ENCODE peak calls at places on chromosomes 6 and 20, in eight cellular contexts. One of them, this sample, is unnamed.

GRCh38 chr20:39298116-39298515 is 336.0 kb downstream of the DHX35 start:
- DNase-seq in stimulated activated CD4-positive, alpha-beta T cell treated with anti-CD3 and anti-CD28 coated beads, TNF-alpha, amount 100 ng/mL, for 24 hours: no peak
- DNase-seq in germinal center: no peak
- DNase-seq in GM13977: no peak
- DNase-seq in K562: no peak
- DNase-seq in breast epithelium: no peak
- DNase-seq in ovary: no peak
- DNase-seq in heart left ventricle: no peak
- DNase-seq in this sample: no peak

GRCh38 chr20:37443596-37443995 is 77.5 kb upstream of the NNAT start:
- DNase-seq in germinal center: no peak
- DNase-seq in K562: no peak
- DNase-seq in heart left ventricle: no peak
- DNase-seq in ovary: no peak
- DNase-seq in stimulated activated CD4-positive, alpha-beta T cell treated with anti-CD3 and anti-CD28 coated beads, TNF-alpha, amount 100 ng/mL, for 24 hours: no peak
- DNase-seq in breast epithelium: no peak
- DNase-seq in GM13977: no peak
- DNase-seq in this sample: no peak

GRCh38 chr6:11328613-11329247 is 96.3 kb upstream of the NEDD9 start:
- DNase-seq in germinal center: no peak
- DNase-seq in heart left ventricle: no peak
- DNase-seq in K562: no peak
- DNase-seq in GM13977: no peak
- DNase-seq in ovary: no peak
- DNase-seq in breast epithelium: no peak
- DNase-seq in stimulated activated CD4-positive, alpha-beta T cell treated with anti-CD3 and anti-CD28 coated beads, TNF-alpha, amount 100 ng/mL, for 24 hours: no peak
- DNase-seq in this sample: no peak

GRCh38 chr20:52210037-52210990 is 18.7 kb upstream of the ZFP64 start:
- DNase-seq in ovary: no peak
- DNase-seq in heart left ventricle: no peak
- DNase-seq in GM13977: no peak
- DNase-seq in K562: peak; percentile 69
- DNase-seq in stimulated activated CD4-positive, alpha-beta T cell treated with anti-CD3 and anti-CD28 coated beads, TNF-alpha, amount 100 ng/mL, for 24 hours: no peak
- DNase-seq in germinal center: no peak
- DNase-seq in breast epithelium: no peak
- DNase-seq in this sample: no peak

GRCh38 chr6:64037421-64037820 is 401.8 kb downstream of the PHF3 start:
- DNase-seq in ovary: no peak
- DNase-seq in GM13977: no peak
- DNase-seq in germinal center: no peak
- DNase-seq in heart left ventricle: no peak
- DNase-seq in K562: no peak
- DNase-seq in stimulated activated CD4-positive, alpha-beta T cell treated with anti-CD3 and anti-CD28 coated beads, TNF-alpha, amount 100 ng/mL, for 24 hours: no peak
- DNase-seq in breast epithelium: no peak
- DNase-seq in this sample: no peak

GRCh38 chr20:53081916-53082863 is 110.0 kb downstream of the TSHZ2 start:
- DNase-seq in ovary: no peak
- DNase-seq in heart left ventricle: no peak
- DNase-seq in germinal center: no peak
- DNase-seq in K562: no peak
- DNase-seq in breast epithelium: no peak
- DNase-seq in GM13977: no peak
- DNase-seq in stimulated activated CD4-positive, alpha-beta T cell treated with anti-CD3 and anti-CD28 coated beads, TNF-alpha, amount 100 ng/mL, for 24 hours: no peak
- DNase-seq in this sample: no peak

GRCh38 chr6:16092990-16093389 is 35.9 kb upstream of the MYLIP start:
- DNase-seq in GM13977: no peak
- DNase-seq in heart left ventricle: no peak
- DNase-seq in ovary: no peak
- DNase-seq in K562: no peak
- DNase-seq in breast epithelium: no peak
- DNase-seq in germinal center: no peak
- DNase-seq in stimulated activated CD4-positive, alpha-beta T cell treated with anti-CD3 and anti-CD28 coated beads, TNF-alpha, amount 100 ng/mL, for 24 hours: no peak
- DNase-seq in this sample: no peak

GRCh38 chr6:170147832-170148708 is 142.8 kb downstream of the DLL1 start:
- DNase-seq in germinal center: no peak
- DNase-seq in K562: no peak
- DNase-seq in ovary: peak; percentile 38
- DNase-seq in stimulated activated CD4-positive, alpha-beta T cell treated with anti-CD3 and anti-CD28 coated beads, TNF-alpha, amount 100 ng/mL, for 24 hours: no peak
- DNase-seq in GM13977: no peak
- DNase-seq in breast epithelium: peak; percentile 46
- DNase-seq in heart left ventricle: peak; percentile 75
- DNase-seq in this sample: no peak

GRCh38 chr20:19889011-19889953 is 127.9 kb upstream of the NAA20 start:
- DNase-seq in stimulated activated CD4-positive, alpha-beta T cell treated with anti-CD3 and anti-CD28 coated beads, TNF-alpha, amount 100 ng/mL, for 24 hours: no peak
- DNase-seq in heart left ventricle: peak; percentile 74
- DNase-seq in ovary: peak; percentile 73
- DNase-seq in breast epithelium: peak; percentile 64
- DNase-seq in GM13977: no peak
- DNase-seq in germinal center: no peak
- DNase-seq in K562: no peak
- DNase-seq in this sample: peak; percentile 57

GRCh38 chr6:36327226-36328009 is 9.3 kb downstream of the BNIP5 start:
- DNase-seq in K562: no peak
- DNase-seq in GM13977: no peak
- DNase-seq in heart left ventricle: no peak
- DNase-seq in breast epithelium: no peak
- DNase-seq in ovary: no peak
- DNase-seq in stimulated activated CD4-positive, alpha-beta T cell treated with anti-CD3 and anti-CD28 coated beads, TNF-alpha, amount 100 ng/mL, for 24 hours: no peak
- DNase-seq in germinal center: no peak
- DNase-seq in this sample: no peak

GRCh38 chr6:65933390-65933789 is 226.4 kb upstream of the EYS start:
- DNase-seq in heart left ventricle: no peak
- DNase-seq in germinal center: no peak
- DNase-seq in stimulated activated CD4-positive, alpha-beta T cell treated with anti-CD3 and anti-CD28 coated beads, TNF-alpha, amount 100 ng/mL, for 24 hours: no peak
- DNase-seq in breast epithelium: no peak
- DNase-seq in GM13977: no peak
- DNase-seq in K562: no peak
- DNase-seq in ovary: no peak
- DNase-seq in this sample: no peak

GRCh38 chr6:80508885-80509630 is 402.6 kb downstream of the BCKDHB start:
- DNase-seq in germinal center: no peak
- DNase-seq in breast epithelium: no peak
- DNase-seq in heart left ventricle: no peak
- DNase-seq in GM13977: no peak
- DNase-seq in stimulated activated CD4-positive, alpha-beta T cell treated with anti-CD3 and anti-CD28 coated beads, TNF-alpha, amount 100 ng/mL, for 24 hours: no peak
- DNase-seq in ovary: no peak
- DNase-seq in K562: no peak
- DNase-seq in this sample: no peak

GRCh38 chr6:15292721-15293302 is 46.9 kb downstream of the JARID2 start:
- DNase-seq in germinal center: no peak
- DNase-seq in GM13977: no peak
- DNase-seq in heart left ventricle: no peak
- DNase-seq in breast epithelium: no peak
- DNase-seq in K562: no peak
- DNase-seq in stimulated activated CD4-positive, alpha-beta T cell treated with anti-CD3 and anti-CD28 coated beads, TNF-alpha, amount 100 ng/mL, for 24 hours: no peak
- DNase-seq in ovary: no peak
- DNase-seq in this sample: no peak

GRCh38 chr6:48087448-48087847 is 23.5 kb downstream of the PTCHD4 start:
- DNase-seq in K562: no peak
- DNase-seq in ovary: no peak
- DNase-seq in germinal center: no peak
- DNase-seq in stimulated activated CD4-positive, alpha-beta T cell treated with anti-CD3 and anti-CD28 coated beads, TNF-alpha, amount 100 ng/mL, for 24 hours: no peak
- DNase-seq in breast epithelium: no peak
- DNase-seq in heart left ventricle: no peak
- DNase-seq in GM13977: no peak
- DNase-seq in this sample: no peak

This sample was measured in H54.